ENCODE peak calls at places on chromosome 10, in ten cellular contexts. One of them, this sample, is unnamed. For H3K36me3 and H3K4me1, the result is how much of the 10 kb centered on the place peaks cover.

GRCh38 chr10:16991011-16991410 is 138.6 kb downstream of the CUBN start:
- DNase-seq in psoas muscle: no peak
- DNase-seq in prostate gland: no peak
- DNase-seq in colonic mucosa: no peak
- DNase-seq in uterus: no peak
- DNase-seq in sigmoid colon: no peak
- DNase-seq in NT2/D1: no peak
- DNase-seq in left ventricle myocardium inferior: no peak
- DNase-seq in esophagus muscularis mucosa: no peak
- DNase-seq in Peyer's patch: no peak
- DNase-seq in this sample: no peak

GRCh38 chr10:115129752-115130151 is 36.6 kb downstream of the ATRNL1 start:
- DNase-seq in psoas muscle: no peak
- DNase-seq in prostate gland: no peak
- DNase-seq in colonic mucosa: no peak
- DNase-seq in uterus: no peak
- DNase-seq in sigmoid colon: no peak
- DNase-seq in NT2/D1: no peak
- DNase-seq in left ventricle myocardium inferior: no peak
- DNase-seq in esophagus muscularis mucosa: no peak
- DNase-seq in Peyer's patch: no peak
- DNase-seq in this sample: no peak

GRCh38 chr10:33032354-33033254 is 74.6 kb upstream of the ITGB1 start:
- DNase-seq in psoas muscle: no peak
- DNase-seq in prostate gland: no peak
- DNase-seq in colonic mucosa: no peak
- DNase-seq in uterus: no peak
- DNase-seq in sigmoid colon: no peak
- DNase-seq in NT2/D1: no peak
- DNase-seq in left ventricle myocardium inferior: no peak
- DNase-seq in esophagus muscularis mucosa: peak
- DNase-seq in Peyer's patch: no peak
- DNase-seq in this sample: no peak

GRCh38 chr10:106582291-106582690 is 582.2 kb downstream of the SORCS1 start:
- DNase-seq in psoas muscle: no peak
- DNase-seq in prostate gland: no peak
- DNase-seq in colonic mucosa: no peak
- DNase-seq in uterus: no peak
- DNase-seq in sigmoid colon: no peak
- DNase-seq in NT2/D1: no peak
- DNase-seq in left ventricle myocardium inferior: no peak
- DNase-seq in esophagus muscularis mucosa: no peak
- DNase-seq in Peyer's patch: no peak
- DNase-seq in this sample: no peak

GRCh38 chr10:33808475-33808874 is 474.0 kb upstream of the NRP1 start:
- DNase-seq in psoas muscle: peak
- DNase-seq in prostate gland: no peak
- DNase-seq in colonic mucosa: no peak
- DNase-seq in uterus: no peak
- DNase-seq in sigmoid colon: no peak
- DNase-seq in NT2/D1: no peak
- DNase-seq in left ventricle myocardium inferior: no peak
- DNase-seq in esophagus muscularis mucosa: no peak
- DNase-seq in Peyer's patch: no peak
- DNase-seq in this sample: no peak

GRCh38 chr10:26290236-26290635 is 73.7 kb downstream of the GAD2 start:
- DNase-seq in psoas muscle: no peak
- DNase-seq in prostate gland: no peak
- DNase-seq in colonic mucosa: no peak
- DNase-seq in uterus: no peak
- DNase-seq in sigmoid colon: no peak
- DNase-seq in NT2/D1: no peak
- DNase-seq in left ventricle myocardium inferior: no peak
- DNase-seq in esophagus muscularis mucosa: no peak
- DNase-seq in Peyer's patch: no peak
- DNase-seq in this sample: no peak

GRCh38 chr10:110556993-110557601 is 10.4 kb upstream of the SMC3 start:
- DNase-seq in psoas muscle: no peak
- DNase-seq in prostate gland: peak
- DNase-seq in colonic mucosa: peak
- DNase-seq in uterus: no peak
- DNase-seq in sigmoid colon: no peak
- DNase-seq in NT2/D1: no peak
- DNase-seq in left ventricle myocardium inferior: no peak
- DNase-seq in esophagus muscularis mucosa: no peak
- DNase-seq in Peyer's patch: peak
- DNase-seq in this sample: no peak

GRCh38 chr10:67079126-67079525 is 153.3 kb downstream of the LRRTM3 start:
- DNase-seq in psoas muscle: no peak
- DNase-seq in prostate gland: no peak
- DNase-seq in colonic mucosa: no peak
- DNase-seq in uterus: no peak
- DNase-seq in sigmoid colon: no peak
- DNase-seq in NT2/D1: no peak
- DNase-seq in left ventricle myocardium inferior: peak
- DNase-seq in esophagus muscularis mucosa: no peak
- DNase-seq in Peyer's patch: no peak
- DNase-seq in this sample: no peak

GRCh38 chr10:3051686-3052085 is 15.7 kb upstream of the PFKP start:
- DNase-seq in psoas muscle: no peak
- DNase-seq in prostate gland: no peak
- DNase-seq in colonic mucosa: no peak
- DNase-seq in uterus: no peak
- DNase-seq in sigmoid colon: no peak
- DNase-seq in NT2/D1: no peak
- DNase-seq in left ventricle myocardium inferior: no peak
- DNase-seq in esophagus muscularis mucosa: no peak
- DNase-seq in Peyer's patch: no peak
- DNase-seq in this sample: no peak

GRCh38 chr10:50421026-50421719 is 169.9 kb upstream of the ASAH2 start:
- DNase-seq in psoas muscle: no peak
- DNase-seq in prostate gland: no peak
- DNase-seq in colonic mucosa: peak
- DNase-seq in uterus: no peak
- DNase-seq in sigmoid colon: no peak
- DNase-seq in NT2/D1: no peak
- DNase-seq in left ventricle myocardium inferior: no peak
- DNase-seq in esophagus muscularis mucosa: no peak
- DNase-seq in Peyer's patch: peak
- DNase-seq in this sample: peak

GRCh38 chr10:132061030-132061429 is 4.7 kb upstream of the JAKMIP3 start:
- DNase-seq in psoas muscle: no peak
- DNase-seq in prostate gland: no peak
- DNase-seq in colonic mucosa: no peak
- DNase-seq in uterus: no peak
- DNase-seq in sigmoid colon: no peak
- DNase-seq in NT2/D1: no peak
- DNase-seq in left ventricle myocardium inferior: no peak
- DNase-seq in esophagus muscularis mucosa: no peak
- DNase-seq in Peyer's patch: no peak
- DNase-seq in this sample: no peak

GRCh38 chr10:15068802-15069201 is 19.8 kb downstream of the ACBD7 start:
- DNase-seq in psoas muscle: no peak
- DNase-seq in prostate gland: no peak
- DNase-seq in colonic mucosa: no peak
- DNase-seq in uterus: no peak
- DNase-seq in sigmoid colon: no peak
- DNase-seq in NT2/D1: no peak
- DNase-seq in left ventricle myocardium inferior: no peak
- DNase-seq in esophagus muscularis mucosa: no peak
- DNase-seq in Peyer's patch: no peak
- DNase-seq in this sample: no peak

GRCh38 chr10:92799591-92799990 is 48.7 kb upstream of the EXOC6 start:
- DNase-seq in psoas muscle: no peak
- DNase-seq in prostate gland: no peak
- DNase-seq in colonic mucosa: no peak
- DNase-seq in uterus: no peak
- DNase-seq in sigmoid colon: no peak
- DNase-seq in NT2/D1: no peak
- DNase-seq in left ventricle myocardium inferior: no peak
- DNase-seq in esophagus muscularis mucosa: no peak
- DNase-seq in Peyer's patch: no peak
- DNase-seq in this sample: no peak

GRCh38 chr10:71865561-71866041 is 14.6 kb upstream of the PSAP start:
- DNase-seq in psoas muscle: no peak
- DNase-seq in prostate gland: no peak
- DNase-seq in colonic mucosa: no peak
- DNase-seq in uterus: no peak
- DNase-seq in sigmoid colon: no peak
- DNase-seq in NT2/D1: no peak
- DNase-seq in left ventricle myocardium inferior: no peak
- DNase-seq in esophagus muscularis mucosa: no peak
- DNase-seq in Peyer's patch: no peak
- DNase-seq in this sample: no peak

GRCh38 chr10:97412891-97413304 is 11.8 kb upstream of the RRP12 start:
- DNase-seq in psoas muscle: no peak
- DNase-seq in prostate gland: peak
- DNase-seq in colonic mucosa: no peak
- DNase-seq in uterus: no peak
- DNase-seq in sigmoid colon: no peak
- DNase-seq in NT2/D1: no peak
- DNase-seq in left ventricle myocardium inferior: no peak
- DNase-seq in esophagus muscularis mucosa: no peak
- DNase-seq in Peyer's patch: no peak
- DNase-seq in this sample: no peak

GRCh38 chr10:87918254-87918859 is 54.9 kb downstream of the PTEN start:
- DNase-seq in psoas muscle: no peak
- DNase-seq in prostate gland: no peak
- DNase-seq in colonic mucosa: no peak
- DNase-seq in uterus: no peak
- DNase-seq in sigmoid colon: no peak
- DNase-seq in NT2/D1: no peak
- DNase-seq in left ventricle myocardium inferior: no peak
- DNase-seq in esophagus muscularis mucosa: no peak
- DNase-seq in Peyer's patch: no peak
- DNase-seq in this sample: no peak

GRCh38 chr10:116274141-116274861 is 1.3 kb upstream of the GFRA1 start:
- DNase-seq in psoas muscle: no peak
- DNase-seq in prostate gland: no peak
- DNase-seq in colonic mucosa: no peak
- DNase-seq in uterus: no peak
- DNase-seq in sigmoid colon: no peak
- DNase-seq in NT2/D1: no peak
- DNase-seq in left ventricle myocardium inferior: peak
- DNase-seq in esophagus muscularis mucosa: peak
- DNase-seq in Peyer's patch: no peak
- DNase-seq in this sample: no peak

GRCh38 chr10:125093199-125093841 is 67.0 kb downstream of the CTBP2 start:
- DNase-seq in psoas muscle: peak
- DNase-seq in prostate gland: no peak
- DNase-seq in colonic mucosa: peak
- DNase-seq in uterus: peak
- DNase-seq in sigmoid colon: peak
- DNase-seq in NT2/D1: no peak
- DNase-seq in left ventricle myocardium inferior: peak
- DNase-seq in esophagus muscularis mucosa: peak
- DNase-seq in Peyer's patch: peak
- DNase-seq in this sample: peak

GRCh38 chr10:99484626-99485581 is 47.8 kb upstream of the NKX2-3 start:
- DNase-seq in psoas muscle: no peak
- DNase-seq in prostate gland: no peak
- DNase-seq in colonic mucosa: no peak
- DNase-seq in uterus: no peak
- DNase-seq in sigmoid colon: no peak
- DNase-seq in NT2/D1: no peak
- DNase-seq in left ventricle myocardium inferior: no peak
- DNase-seq in esophagus muscularis mucosa: no peak
- DNase-seq in Peyer's patch: no peak
- DNase-seq in this sample: no peak

GRCh38 chr10:6385683-6386082 is 183.0 kb downstream of the PFKFB3 start:
- DNase-seq in psoas muscle: no peak
- DNase-seq in prostate gland: no peak
- DNase-seq in colonic mucosa: no peak
- DNase-seq in uterus: no peak
- DNase-seq in sigmoid colon: no peak
- DNase-seq in NT2/D1: no peak
- DNase-seq in left ventricle myocardium inferior: no peak
- DNase-seq in esophagus muscularis mucosa: no peak
- DNase-seq in Peyer's patch: no peak
- DNase-seq in this sample: no peak
- H3K4me3 ChIP-seq in psoas muscle: no peak
- H3K4me3 ChIP-seq in prostate gland: no peak
- H3K4me3 ChIP-seq in colonic mucosa: no peak
- H3K4me3 ChIP-seq in uterus: no peak
- H3K4me3 ChIP-seq in sigmoid colon: no peak
- H3K4me3 ChIP-seq in NT2/D1: no peak
- H3K4me3 ChIP-seq in left ventricle myocardium inferior: no peak
- H3K4me3 ChIP-seq in esophagus muscularis mucosa: no peak
- H3K4me3 ChIP-seq in Peyer's patch: no peak
- H3K4me3 ChIP-seq in this sample: no peak

DNA sequence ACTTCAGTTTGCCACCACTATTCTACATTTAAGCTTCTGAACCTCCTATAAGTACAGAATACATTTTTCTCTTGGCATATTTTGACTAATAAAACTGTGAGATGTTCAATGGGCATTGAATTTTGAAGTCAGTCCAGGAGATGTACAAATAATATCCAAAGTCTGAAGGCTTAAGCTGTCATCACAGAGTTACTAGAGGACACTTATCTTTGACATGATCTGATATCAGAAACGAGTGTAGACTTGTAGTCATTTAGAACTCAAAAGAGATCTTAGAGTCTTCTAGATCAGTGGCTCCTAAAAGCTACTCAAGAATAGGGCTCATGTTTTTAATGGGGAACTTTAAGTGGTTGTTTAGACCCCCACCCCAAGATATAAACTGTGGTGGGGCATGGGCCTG is 160.5 kb downstream of the ARID5B start:
- DNase-seq in psoas muscle: no peak
- DNase-seq in prostate gland: no peak
- DNase-seq in colonic mucosa: no peak
- DNase-seq in uterus: no peak
- DNase-seq in sigmoid colon: no peak
- DNase-seq in NT2/D1: no peak
- DNase-seq in left ventricle myocardium inferior: no peak
- DNase-seq in esophagus muscularis mucosa: no peak
- DNase-seq in Peyer's patch: no peak
- DNase-seq in this sample: no peak
- H3K36me3 ChIP-seq in psoas muscle: under half
- H3K36me3 ChIP-seq in prostate gland: under half
- H3K36me3 ChIP-seq in colonic mucosa: under half
- H3K36me3 ChIP-seq in uterus: under half
- H3K36me3 ChIP-seq in sigmoid colon: under half
- H3K36me3 ChIP-seq in NT2/D1: under half
- H3K36me3 ChIP-seq in left ventricle myocardium inferior: under half
- H3K36me3 ChIP-seq in esophagus muscularis mucosa: under half
- H3K36me3 ChIP-seq in Peyer's patch: under half
- H3K36me3 ChIP-seq in this sample: half or more

GRCh38 chr10:112958275-112958995 is 8.4 kb downstream of the TCF7L2 start:
- DNase-seq in psoas muscle: no peak
- DNase-seq in prostate gland: no peak
- DNase-seq in colonic mucosa: no peak
- DNase-seq in uterus: no peak
- DNase-seq in sigmoid colon: no peak
- DNase-seq in NT2/D1: no peak
- DNase-seq in left ventricle myocardium inferior: no peak
- DNase-seq in esophagus muscularis mucosa: no peak
- DNase-seq in Peyer's patch: no peak
- DNase-seq in this sample: no peak
- H3K4me1 ChIP-seq in psoas muscle: under half
- H3K4me1 ChIP-seq in prostate gland: under half
- H3K4me1 ChIP-seq in colonic mucosa: under half
- H3K4me1 ChIP-seq in uterus: under half
- H3K4me1 ChIP-seq in sigmoid colon: half or more
- H3K4me1 ChIP-seq in NT2/D1: under half
- H3K4me1 ChIP-seq in left ventricle myocardium inferior: half or more
- H3K4me1 ChIP-seq in esophagus muscularis mucosa: half or more
- H3K4me1 ChIP-seq in Peyer's patch: under half
- H3K4me1 ChIP-seq in this sample: under half

GRCh38 chr10:121096617-121097431 is 245.7 kb downstream of the WDR11 start:
- DNase-seq in psoas muscle: no peak
- DNase-seq in prostate gland: no peak
- DNase-seq in colonic mucosa: no peak
- DNase-seq in uterus: no peak
- DNase-seq in sigmoid colon: no peak
- DNase-seq in NT2/D1: no peak
- DNase-seq in left ventricle myocardium inferior: peak
- DNase-seq in esophagus muscularis mucosa: no peak
- DNase-seq in Peyer's patch: peak
- DNase-seq in this sample: no peak
- H3K4me3 ChIP-seq in psoas muscle: no peak
- H3K4me3 ChIP-seq in prostate gland: no peak
- H3K4me3 ChIP-seq in colonic mucosa: no peak
- H3K4me3 ChIP-seq in uterus: no peak
- H3K4me3 ChIP-seq in sigmoid colon: no peak
- H3K4me3 ChIP-seq in NT2/D1: no peak
- H3K4me3 ChIP-seq in left ventricle myocardium inferior: no peak
- H3K4me3 ChIP-seq in esophagus muscularis mucosa: no peak
- H3K4me3 ChIP-seq in Peyer's patch: no peak
- H3K4me3 ChIP-seq in this sample: no peak

This sample was measured in ascending aorta.